ENCODE peak calls at places on chromosomes 6 and 20, in four cellular contexts. O is mesendoderm, E is PC-3, A is endothelial cell of umbilical vein. J is an unnamed sample. For H3K4me1, the result is how much of the 10 kb centered on the place peaks cover.

GRCh38 chr6:75463896-75464295 is 29.7 kb downstream of the FILIP1 start:
- DNase-seq in O (no peak), A (no peak), E (no peak), J (no peak)

GRCh38 chr6:101011165-101011564 is 130.0 kb upstream of the ASCC3 start:
- DNase-seq in E (peak), A (no peak), O (no peak), J (no peak)

GRCh38 chr6:77401231-77401630 is 62.1 kb downstream of the HTR1B start:
- DNase-seq in O (no peak), E (no peak), A (no peak), J (no peak)

GRCh38 chr6:1591926-1592325 is 17.8 kb upstream of the FOXC1 start:
- DNase-seq in E (no peak), A (no peak), O (no peak), J (no peak)

GRCh38 chr6:156821707-156822106 is 44.5 kb downstream of the ARID1B start:
- DNase-seq in E (no peak), A (no peak), O (no peak), J (no peak)

GRCh38 chr6:25052181-25052580 is 116.4 kb upstream of the RIPOR2 start:
- DNase-seq in E (peak), O (no peak), A (no peak), J (no peak)

GRCh38 chr6:154721460-154721859 is 11.8 kb upstream of the SCAF8 start:
- DNase-seq in A (no peak), E (peak), O (no peak), J (peak)

GRCh38 chr6:148203970-148204369 is 138.7 kb upstream of the SASH1 start:
- DNase-seq in A (no peak), O (peak), E (no peak), J (peak)

DNA sequence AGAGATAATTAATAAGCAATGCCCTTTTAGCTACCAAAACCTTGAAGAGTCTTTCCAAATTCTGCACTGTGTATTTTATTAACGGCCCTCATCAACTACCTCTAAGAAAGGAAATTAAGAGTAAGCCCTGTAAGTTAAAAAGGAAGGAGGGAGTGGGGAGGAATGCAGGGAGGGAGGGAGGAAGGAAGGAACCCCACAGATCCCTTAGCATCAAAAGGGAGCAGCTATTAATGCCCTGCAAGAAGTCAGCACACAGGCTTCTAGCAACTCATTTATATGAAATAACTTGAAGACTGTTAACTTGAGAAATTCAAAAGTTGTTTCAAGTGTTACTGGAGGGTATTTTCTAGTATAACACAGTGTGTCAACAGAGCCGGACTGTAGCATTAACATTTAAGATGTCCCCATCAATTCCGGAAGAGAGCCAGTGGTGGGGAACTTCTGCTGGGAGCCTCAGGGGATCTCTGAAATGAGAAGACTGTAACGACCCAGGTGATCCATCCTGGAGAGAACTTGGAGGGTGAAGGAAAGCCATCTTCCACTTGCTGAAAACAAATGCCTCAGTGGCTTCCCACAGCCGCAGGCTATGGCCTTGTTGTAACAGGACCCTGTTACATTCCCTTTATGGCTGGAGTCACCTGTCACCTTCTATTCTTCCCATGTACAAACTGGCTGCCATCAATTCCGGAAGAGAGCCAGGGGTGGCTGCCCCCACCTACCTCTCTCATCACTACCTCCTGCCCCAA is 33.2 kb downstream of the SLC22A23 start:
- DNase-seq in E (no peak), O (peak), A (no peak), J (no peak)
- H3K4me3 ChIP-seq in E (no peak), O (no peak), A (no peak), J (no peak)

GRCh38 chr6:163460307-163460782 is 45.8 kb downstream of the QKI start:
- DNase-seq in A (peak), E (no peak), O (peak), J (peak)
- H3K9ac ChIP-seq in A (peak), E (no peak), O (no peak), J (peak)

DNA sequence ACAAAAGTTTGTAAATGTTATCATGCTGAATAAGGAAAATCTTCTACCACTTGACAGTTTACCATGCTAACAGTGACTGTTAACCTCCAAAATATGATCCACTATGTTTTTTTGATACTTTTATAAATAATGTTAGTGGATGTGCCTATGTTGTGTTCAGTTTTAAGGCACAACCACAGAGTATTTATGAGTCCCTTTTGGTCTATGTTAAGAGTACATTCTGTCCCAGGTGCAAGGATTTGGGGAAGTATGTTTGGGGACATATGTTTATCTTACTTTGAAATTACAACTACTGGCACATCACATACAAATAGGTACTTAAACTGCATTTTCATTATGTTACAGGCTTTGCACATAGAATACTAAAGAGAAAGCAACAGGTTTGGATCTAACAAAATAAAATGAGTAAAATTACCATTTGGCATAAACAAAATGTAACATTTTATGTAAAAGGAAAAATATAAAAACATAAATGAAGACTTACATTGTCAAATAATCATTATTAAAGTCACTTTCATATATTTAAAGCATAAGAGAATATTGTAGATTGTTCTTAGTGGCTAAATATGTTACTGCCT is 71.2 kb downstream of the SESN1 start:
- DNase-seq in A (no peak), E (no peak), O (no peak), J (no peak)
- H3K4me1 ChIP-seq in A (under half), E (under half), O (under half), J (under half)

DNA sequence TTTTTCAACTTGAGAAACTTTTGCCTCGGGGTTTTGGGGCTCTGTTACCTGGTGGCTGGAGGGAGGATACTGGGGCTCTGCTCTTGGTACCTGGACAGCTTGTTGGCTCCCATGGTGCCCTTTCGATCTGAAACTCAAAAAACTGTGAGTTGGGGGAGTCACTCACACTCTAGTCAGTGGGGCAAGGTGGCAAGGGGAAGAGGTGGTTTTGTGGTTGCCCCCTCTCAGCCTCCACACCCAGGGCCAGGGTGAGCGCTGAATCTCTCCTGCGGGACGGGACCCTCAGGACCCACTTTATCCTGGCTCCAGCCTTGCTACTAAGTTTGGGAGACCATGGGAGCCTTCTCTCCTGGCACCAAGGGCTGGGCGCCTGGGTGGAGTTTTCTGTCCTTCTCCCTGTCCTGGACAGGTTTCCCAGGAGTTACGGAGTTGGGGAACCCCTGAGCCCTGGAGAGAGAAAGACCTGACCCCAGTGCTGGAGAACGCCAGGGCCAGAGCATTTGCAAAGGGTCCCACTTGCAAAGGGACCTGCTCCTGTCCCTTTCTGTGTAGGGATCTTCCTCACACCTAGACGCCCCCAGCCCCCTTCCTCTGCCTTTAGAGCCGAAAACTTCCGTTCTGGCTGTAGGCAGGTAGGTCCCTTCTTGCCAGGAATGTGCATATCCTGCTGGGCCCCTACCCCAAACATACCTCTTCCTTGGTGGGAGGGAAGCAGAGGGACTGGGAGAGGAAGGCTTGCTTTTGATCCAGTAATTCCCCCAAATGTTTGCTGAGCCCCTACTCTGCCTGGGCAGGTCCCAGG is 2.9 kb downstream of the FOXP4 start:
- DNase-seq in E (no peak), A (no peak), O (peak), J (no peak)
- H3K4me3 ChIP-seq in E (no peak), A (no peak), O (no peak), J (no peak)

GRCh38 chr20:19735446-19735845 is 22.6 kb upstream of the RIN2 start:
- DNase-seq in A (peak), O (peak), E (peak), J (peak)

GRCh38 chr20:19738936-19739335 is 19.1 kb upstream of the RIN2 start:
- DNase-seq in A (no peak), O (no peak), E (peak), J (no peak)

GRCh38 chr20:19734811-19735210 is 23.2 kb upstream of the RIN2 start:
- DNase-seq in O (no peak), E (no peak), A (no peak), J (no peak)

GRCh38 chr20:19739351-19739750 is 18.7 kb upstream of the RIN2 start:
- DNase-seq in A (no peak), O (no peak), E (no peak), J (no peak)

DNA sequence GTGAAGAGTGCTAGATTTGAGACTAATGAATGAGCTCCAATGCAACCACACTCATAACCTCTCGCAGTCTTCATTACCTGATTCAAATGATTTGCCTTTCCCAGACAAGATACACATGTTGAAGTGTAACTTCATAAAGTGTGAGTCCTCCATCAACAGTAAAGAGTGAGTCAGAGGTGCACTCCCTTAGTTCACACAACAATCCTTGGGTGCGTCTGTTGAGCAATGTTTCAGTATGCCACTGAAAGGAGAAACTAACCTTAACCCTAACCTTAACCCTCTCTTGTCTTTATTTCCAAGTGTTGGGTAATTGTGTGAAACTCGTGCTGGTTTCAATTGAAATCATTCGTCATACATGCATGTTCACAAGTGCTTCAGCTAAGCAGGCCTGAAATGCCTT is 21.0 kb upstream of the RIN2 start:
- DNase-seq in E (peak), O (no peak), A (no peak), J (peak)
- H3K9ac ChIP-seq in E (peak), O (no peak), A (no peak), J (peak)

J was measured in adipocyte.